ENCODE peak calls at places on chromosome 12, in six cellular contexts. A, L, M, J, K and B are unnamed samples.

GRCh38 chr12:52183544-52183910 is 8.3 kb downstream of the KRT80 start:
- DNase-seq in A (no peak), L (no peak), M (no peak), J (peak; percentile 15), K (no peak), B (no peak)

GRCh38 chr12:123058980-123059379 is 78.5 kb downstream of the ARL6IP4 start:
- DNase-seq in A (no peak), L (no peak), M (no peak), J (peak; percentile 49), K (no peak), B (no peak)

GRCh38 chr12:79451365-79451764 is 239.4 kb downstream of the PAWR start:
- DNase-seq in A (no peak), L (no peak), M (no peak), J (no peak), K (peak; percentile 21), B (no peak)

GRCh38 chr12:9227953-9228352 is 19.8 kb upstream of the PZP start:
- DNase-seq in A (no peak), L (no peak), M (no peak), J (no peak), K (no peak), B (no peak)

GRCh38 chr12:122021822-122022392 is at the start of gene BCL7A:
- DNase-seq in A (peak; percentile 44), L (peak; percentile 70), M (peak; percentile 74), J (peak; percentile 74), K (peak; percentile 76), B (peak; percentile 85)

GRCh38 chr12:92136883-92137582 is 8.6 kb downstream of the BTG1 start:
- DNase-seq in A (no peak), L (no peak), M (no peak), J (peak; percentile 97), K (peak; percentile 91), B (no peak)

GRCh38 chr12:2615665-2616387 is 178.9 kb upstream of the FKBP4 start:
- DNase-seq in A (no peak), L (no peak), M (peak; percentile 60), J (peak; percentile 92), K (no peak), B (no peak)

GRCh38 chr12:89909753-89910152 is 201.1 kb upstream of the ATP2B1 start:
- DNase-seq in A (no peak), L (no peak), M (no peak), J (no peak), K (no peak), B (no peak)

GRCh38 chr12:85466906-85467305 is 186.9 kb downstream of the ALX1 start:
- DNase-seq in A (no peak), L (no peak), M (no peak), J (peak; percentile 3), K (peak; percentile 66), B (no peak)
- H3K36me3 ChIP-seq in A (no peaks in the 10 kb centered on the region), L (no peaks in the 10 kb centered on the region), M (no peaks in the 10 kb centered on the region), J (no peaks in the 10 kb centered on the region), K (no peaks in the 10 kb centered on the region), B (no peaks in the 10 kb centered on the region)

GRCh38 chr12:68633614-68634558 is 23.2 kb downstream of the RAP1B start:
- DNase-seq in A (no peak), L (no peak), M (no peak), J (no peak), K (no peak), B (no peak)
- H3K4me1 ChIP-seq in A (peaks cover 95% of the 10 kb centered on the region), L (peaks cover 70% of the 10 kb centered on the region), M (peaks cover 3% of the 10 kb centered on the region), J (peaks cover 9% of the 10 kb centered on the region), K (peaks cover 12% of the 10 kb centered on the region), B (peaks cover 51% of the 10 kb centered on the region)

DNA sequence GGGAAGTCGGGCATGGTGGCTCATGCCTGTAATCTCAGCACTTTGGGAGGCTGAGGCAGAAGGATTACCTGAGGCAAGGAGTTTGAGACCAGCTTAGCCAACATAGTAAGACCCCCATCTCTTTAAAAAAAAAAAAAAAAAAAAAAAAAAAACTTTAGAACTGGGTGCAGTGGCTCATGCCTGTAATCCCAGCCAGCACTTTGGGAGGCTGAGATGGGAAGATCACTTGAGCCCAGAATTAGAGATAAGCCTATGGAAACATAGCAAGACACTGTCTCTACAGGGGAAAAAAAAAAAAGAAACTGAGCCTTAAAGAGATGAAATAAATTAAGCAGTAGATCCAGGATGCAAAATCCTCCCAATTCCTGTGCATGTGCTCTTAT is 1.7 kb upstream of the PA2G4 start:
- DNase-seq in A (no peak), L (no peak), M (no peak), J (no peak), K (no peak), B (no peak)
- H3K36me3 ChIP-seq in A (peaks cover 7% of the 10 kb centered on the region), L (peaks cover 9% of the 10 kb centered on the region), M (peaks cover 11% of the 10 kb centered on the region), J (peaks cover 7% of the 10 kb centered on the region), K (peaks cover 19% of the 10 kb centered on the region), B (peaks cover 18% of the 10 kb centered on the region)

DNA sequence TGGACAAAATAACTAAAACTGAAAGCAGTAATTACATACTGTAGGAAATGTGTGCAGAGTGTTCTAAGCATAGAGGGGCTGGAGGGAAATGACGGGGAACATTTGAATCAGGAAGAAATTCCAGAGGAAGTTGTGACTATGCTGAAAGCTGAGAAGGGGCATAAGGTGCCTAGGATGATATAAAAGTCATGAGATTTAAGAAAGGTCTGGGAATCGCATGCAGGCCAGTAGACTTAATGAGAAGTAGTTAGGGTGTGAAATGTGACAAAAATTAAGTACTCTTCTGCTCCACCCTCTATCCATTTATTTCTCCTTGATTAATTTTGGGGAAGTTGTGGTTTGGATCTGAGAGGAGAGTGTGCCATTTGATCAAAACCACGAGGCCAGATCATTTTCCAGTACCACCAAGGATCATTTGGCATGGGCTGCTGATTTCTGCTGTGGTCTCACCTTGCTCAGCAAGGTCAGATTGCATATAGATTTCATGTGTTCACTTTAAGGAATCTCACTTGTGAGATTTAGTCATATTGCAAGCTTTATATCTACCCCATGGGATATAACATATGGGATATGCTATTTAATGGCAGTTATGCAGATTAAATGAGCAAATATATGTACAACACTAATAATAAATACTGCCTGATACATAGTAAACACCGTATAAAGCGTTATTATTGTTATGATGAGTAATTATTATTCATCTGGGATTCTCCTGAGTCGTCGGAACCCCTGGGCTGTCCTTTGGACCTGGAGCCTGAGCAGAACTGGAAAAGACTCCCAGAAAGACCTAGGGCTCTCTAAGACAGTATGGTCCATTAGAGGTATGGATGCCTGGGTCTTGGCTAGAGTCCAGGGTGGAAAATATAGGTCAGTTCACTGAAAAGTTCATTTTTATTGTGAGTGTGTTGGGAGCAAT is 72.3 kb downstream of the SRGAP1 start:
- DNase-seq in A (no peak), L (no peak), M (no peak), J (peak; percentile 64), K (peak; percentile 63), B (no peak)
- H3K4me1 ChIP-seq in A (no peaks in the 10 kb centered on the region), L (peaks cover 7% of the 10 kb centered on the region), M (no peaks in the 10 kb centered on the region), J (peaks cover 20% of the 10 kb centered on the region), K (peaks cover 74% of the 10 kb centered on the region), B (no peaks in the 10 kb centered on the region)

GRCh38 chr12:75503866-75504265 is 7.5 kb downstream of the KRR1 start:
- DNase-seq in A (no peak), L (no peak), M (no peak), J (no peak), K (no peak), B (no peak)

GRCh38 chr12:75505706-75506312 is 5.6 kb downstream of the KRR1 start:
- DNase-seq in A (no peak), L (no peak), M (no peak), J (peak; percentile 67), K (peak; percentile 64), B (no peak)

GRCh38 chr12:75508159-75508558 is 3.2 kb downstream of the KRR1 start:
- DNase-seq in A (no peak), L (no peak), M (no peak), J (no peak), K (no peak), B (no peak)

DNA sequence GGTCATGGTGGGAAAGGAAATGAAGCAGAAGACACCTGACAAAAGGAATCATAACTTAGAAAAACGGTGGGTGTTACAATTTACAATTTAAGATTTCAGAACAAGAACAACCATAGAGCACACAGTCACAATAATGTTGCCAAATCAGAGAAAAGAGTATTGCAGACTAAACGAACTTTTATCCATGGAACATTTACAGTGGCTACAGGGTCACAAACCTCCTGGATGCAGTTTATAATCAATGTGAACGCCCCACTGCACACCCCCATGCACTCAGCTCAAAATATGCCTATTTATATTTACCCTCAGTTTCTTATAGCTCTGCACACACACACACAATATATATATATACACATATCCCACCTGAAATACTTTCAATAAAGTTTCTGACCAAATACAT is 8.0 kb downstream of the KRR1 start:
- DNase-seq in A (no peak), L (no peak), M (no peak), J (no peak), K (no peak), B (no peak)
- H3K36me3 ChIP-seq in A (peaks cover 43% of the 10 kb centered on the region), L (peaks cover 67% of the 10 kb centered on the region), M (peaks cover 52% of the 10 kb centered on the region), J (peaks cover 32% of the 10 kb centered on the region), K (peaks cover 82% of the 10 kb centered on the region), B (peaks cover 14% of the 10 kb centered on the region)